ENCODE peak calls at places on chromosomes 6 and 20, in six cellular contexts. V is globus pallidus, M is brain microvascular endothelial cell, Z is OCI-LY7, E is Right ventricle myocardium superior, N is Peyer's patch. T is an unnamed sample.

GRCh38 chr6:33017024-33017423 is 7.6 kb upstream of the HLA-DOA start:
- DNase-seq in V (no peak), M (no peak), Z (no peak), E (no peak), N (no peak), T (no peak)

GRCh38 chr6:53825514-53826321 is 30.9 kb downstream of the LRRC1 start:
- DNase-seq in V (no peak), M (no peak), Z (no peak), E (no peak), N (no peak), T (no peak)

GRCh38 chr6:1608976-1609661 is 596 bp upstream of the FOXC1 start:
- DNase-seq in V (no peak), M (no peak), Z (no peak), E (no peak), N (no peak), T (peak)

GRCh38 chr6:20112206-20112605 is 100.1 kb downstream of the MBOAT1 start:
- DNase-seq in V (no peak), M (no peak), Z (no peak), E (no peak), N (no peak), T (no peak)

GRCh38 chr6:42028234-42029061 is 21.9 kb upstream of the TAF8 start:
- DNase-seq in V (no peak), M (peak), Z (no peak), E (peak), N (no peak), T (peak)

GRCh38 chr6:139732451-139732850 is 358.0 kb upstream of the CITED2 start:
- DNase-seq in V (no peak), M (peak), Z (no peak), E (no peak), N (no peak), T (peak)

GRCh38 chr6:155778336-155778735 is 322.7 kb upstream of the NOX3 start:
- DNase-seq in V (no peak), M (no peak), Z (no peak), E (no peak), N (no peak), T (no peak)

GRCh38 chr6:53320964-53321363 is 27.8 kb downstream of the ELOVL5 start:
- DNase-seq in V (no peak), M (no peak), Z (no peak), E (no peak), N (no peak), T (no peak)

GRCh38 chr6:112362027-112362795 is 15.1 kb downstream of the RFPL4B start:
- DNase-seq in V (peak), M (no peak), Z (no peak), E (no peak), N (no peak), T (no peak)

GRCh38 chr6:50077385-50077784 is 27.7 kb upstream of the DEFB112 start:
- DNase-seq in V (no peak), M (no peak), Z (no peak), E (no peak), N (no peak), T (no peak)

GRCh38 chr6:157055863-157056262 is 267.5 kb downstream of the TMEM242 start:
- DNase-seq in V (no peak), M (no peak), Z (no peak), E (no peak), N (no peak), T (no peak)

GRCh38 chr6:43584892-43585570 is 9.0 kb downstream of the POLH start:
- DNase-seq in V (no peak), M (no peak), Z (no peak), E (no peak), N (no peak), T (no peak)

GRCh38 chr20:56860413-56860812 is 231.3 kb downstream of the TFAP2C start:
- DNase-seq in V (no peak), M (no peak), Z (no peak), E (no peak), N (no peak), T (no peak)

GRCh38 chr6:84504025-84504424 is 260.4 kb downstream of the TBX18 start:
- DNase-seq in V (no peak), M (no peak), Z (no peak), E (no peak), N (no peak), T (no peak)

GRCh38 chr6:87731818-87732661 is 30.0 kb upstream of the AKIRIN2 start:
- DNase-seq in V (peak), M (peak), Z (no peak), E (peak), N (peak), T (peak)

GRCh38 chr6:41578714-41579610 is 32.8 kb downstream of the FOXP4 start:
- DNase-seq in V (no peak), M (no peak), Z (no peak), E (peak), N (peak), T (no peak)

GRCh38 chr6:41682497-41682961 is 44.3 kb downstream of the MDFI start:
- DNase-seq in V (no peak), M (no peak), Z (no peak), E (peak), N (peak), T (no peak)

GRCh38 chr6:152184573-152185157 is 377.2 kb downstream of the ESR1 start:
- DNase-seq in V (no peak), M (no peak), Z (peak), E (no peak), N (no peak), T (no peak)

GRCh38 chr20:31871602-31871954 is 1.1 kb downstream of the TTLL9 start:
- DNase-seq in V (no peak), M (no peak), Z (no peak), E (no peak), N (no peak), T (no peak)

GRCh38 chr6:46466570-46466969 is 24.7 kb downstream of the RCAN2 start:
- DNase-seq in V (no peak), M (no peak), Z (no peak), E (no peak), N (no peak), T (no peak)

GRCh38 chr6:155315516-155315871 is 1.2 kb upstream of the TFB1M start:
- DNase-seq in V (no peak), M (no peak), Z (peak), E (no peak), N (no peak), T (peak)

GRCh38 chr6:128276311-128276710 is 244.1 kb downstream of the PTPRK start:
- DNase-seq in V (no peak), M (no peak), Z (no peak), E (no peak), N (no peak), T (no peak)

GRCh38 chr6:158803733-158804143 is 15.4 kb downstream of the EZR start:
- DNase-seq in V (no peak), M (peak), Z (peak), E (no peak), N (no peak), T (peak)

GRCh38 chr6:129863664-129864063 is 2.5 kb upstream of the TMEM244 start:
- DNase-seq in V (no peak), M (peak), Z (no peak), E (no peak), N (no peak), T (no peak)

GRCh38 chr6:169190970-169191369 is 62.7 kb downstream of the THBS2 start:
- DNase-seq in V (no peak), M (no peak), Z (no peak), E (no peak), N (no peak), T (no peak)

GRCh38 chr20:4435210-4435609 is 286.5 kb upstream of the PRND start:
- DNase-seq in V (no peak), M (no peak), Z (no peak), E (no peak), N (no peak), T (no peak)

GRCh38 chr6:9606435-9607134 is 808.3 kb downstream of the TFAP2A start:
- DNase-seq in V (no peak), M (no peak), Z (no peak), E (no peak), N (no peak), T (no peak)

GRCh38 chr6:37283268-37283667 is 25.3 kb upstream of the TMEM217 start:
- DNase-seq in V (peak), M (no peak), Z (no peak), E (no peak), N (no peak), T (no peak)

GRCh38 chr20:3658019-3658707 is 5.0 kb downstream of the GFRA4 start:
- DNase-seq in V (no peak), M (no peak), Z (no peak), E (no peak), N (no peak), T (no peak)

GRCh38 chr6:40962241-40962640 is 76.8 kb downstream of the UNC5CL start:
- DNase-seq in V (no peak), M (peak), Z (no peak), E (no peak), N (no peak), T (peak)

GRCh38 chr6:134753001-134753400 is 196.9 kb downstream of the ALDH8A1 start:
- DNase-seq in V (no peak), M (no peak), Z (no peak), E (no peak), N (no peak), T (peak)